ENCODE peak calls at places on chromosome 11, in four cellular contexts. One of them, this sample, is unnamed. For H3K36me3, the result is how much of the 10 kb centered on the place peaks cover.

GRCh38 chr11:11444027-11444799 is 91.2 kb upstream of the CSNK2A3 start:
- DNase-seq in ovary: no peak
- DNase-seq in stomach: no peak
- DNase-seq in transverse colon: no peak
- DNase-seq in this sample: no peak

GRCh38 chr11:34640050-34640971 is 19.4 kb downstream of the EHF start:
- DNase-seq in ovary: no peak
- DNase-seq in stomach: peak
- DNase-seq in transverse colon: peak
- DNase-seq in this sample: no peak

GRCh38 chr11:18285841-18286240 is 19.8 kb downstream of the SAA1 start:
- DNase-seq in ovary: no peak
- DNase-seq in stomach: no peak
- DNase-seq in transverse colon: no peak
- DNase-seq in this sample: no peak

GRCh38 chr11:113730887-113731726 is 25.0 kb upstream of the TMPRSS5 start:
- DNase-seq in ovary: peak
- DNase-seq in stomach: peak
- DNase-seq in transverse colon: peak
- DNase-seq in this sample: no peak

GRCh38 chr11:77147668-77148321 is 19.7 kb downstream of the MYO7A start:
- DNase-seq in ovary: no peak
- DNase-seq in stomach: peak
- DNase-seq in transverse colon: peak
- DNase-seq in this sample: no peak

GRCh38 chr11:10478066-10478465 is 23.0 kb downstream of the AMPD3 start:
- DNase-seq in ovary: no peak
- DNase-seq in stomach: no peak
- DNase-seq in transverse colon: no peak
- DNase-seq in this sample: no peak

GRCh38 chr11:104893876-104894275 is 4.4 kb downstream of the CASP12 start:
- DNase-seq in ovary: no peak
- DNase-seq in stomach: no peak
- DNase-seq in transverse colon: no peak
- DNase-seq in this sample: no peak

GRCh38 chr11:92653448-92653847 is 316.0 kb upstream of the MTNR1B start:
- DNase-seq in ovary: no peak
- DNase-seq in stomach: no peak
- DNase-seq in transverse colon: no peak
- DNase-seq in this sample: no peak

GRCh38 chr11:104657083-104657482 is 241.2 kb downstream of the CASP12 start:
- DNase-seq in ovary: no peak
- DNase-seq in stomach: no peak
- DNase-seq in transverse colon: no peak
- DNase-seq in this sample: no peak

GRCh38 chr11:554824-555499 is 5.6 kb downstream of the LMNTD2 start:
- DNase-seq in ovary: no peak
- DNase-seq in stomach: peak
- DNase-seq in transverse colon: peak
- DNase-seq in this sample: no peak

GRCh38 chr11:12664410-12664809 is 9.8 kb upstream of the TEAD1 start:
- DNase-seq in ovary: no peak
- DNase-seq in stomach: no peak
- DNase-seq in transverse colon: no peak
- DNase-seq in this sample: no peak

GRCh38 chr11:104668797-104669463 is 229.3 kb downstream of the CASP12 start:
- DNase-seq in ovary: no peak
- DNase-seq in stomach: no peak
- DNase-seq in transverse colon: no peak
- DNase-seq in this sample: no peak

GRCh38 chr11:101434241-101434640 is 149.6 kb downstream of the TRPC6 start:
- DNase-seq in ovary: no peak
- DNase-seq in stomach: no peak
- DNase-seq in transverse colon: no peak
- DNase-seq in this sample: no peak

GRCh38 chr11:59894616-59895015 is 16.0 kb downstream of the OOSP3 start:
- DNase-seq in ovary: no peak
- DNase-seq in stomach: no peak
- DNase-seq in transverse colon: no peak
- DNase-seq in this sample: no peak

GRCh38 chr11:70070736-70071135 is 7.4 kb upstream of the ANO1 start:
- DNase-seq in ovary: no peak
- DNase-seq in stomach: peak
- DNase-seq in transverse colon: no peak
- DNase-seq in this sample: peak

GRCh38 chr11:27705873-27706820 is 5.9 kb upstream of the BDNF start:
- DNase-seq in ovary: no peak
- DNase-seq in stomach: no peak
- DNase-seq in transverse colon: no peak
- DNase-seq in this sample: no peak

GRCh38 chr11:31968774-31969433 is 122.0 kb upstream of the RCN1 start:
- DNase-seq in ovary: no peak
- DNase-seq in stomach: no peak
- DNase-seq in transverse colon: no peak
- DNase-seq in this sample: no peak

GRCh38 chr11:66886671-66887221 is 29.9 kb downstream of the LRFN4 start:
- DNase-seq in ovary: peak
- DNase-seq in stomach: peak
- DNase-seq in transverse colon: no peak
- DNase-seq in this sample: no peak

GRCh38 chr11:27472398-27473016 is at the start of gene LGR4:
- DNase-seq in ovary: peak
- DNase-seq in stomach: peak
- DNase-seq in transverse colon: peak
- DNase-seq in this sample: peak

GRCh38 chr11:86938203-86938899 is 16.8 kb downstream of the FZD4 start:
- DNase-seq in ovary: no peak
- DNase-seq in stomach: no peak
- DNase-seq in transverse colon: no peak
- DNase-seq in this sample: no peak

GRCh38 chr11:86941871-86942208 is 13.4 kb downstream of the FZD4 start:
- DNase-seq in ovary: no peak
- DNase-seq in stomach: peak
- DNase-seq in transverse colon: no peak
- DNase-seq in this sample: no peak

GRCh38 chr11:86941077-86941870 is 13.9 kb downstream of the FZD4 start:
- DNase-seq in ovary: no peak
- DNase-seq in stomach: no peak
- DNase-seq in transverse colon: no peak
- DNase-seq in this sample: no peak

GRCh38 chr11:86938900-86939880 is 16.0 kb downstream of the FZD4 start:
- DNase-seq in ovary: no peak
- DNase-seq in stomach: no peak
- DNase-seq in transverse colon: no peak
- DNase-seq in this sample: no peak

DNA sequence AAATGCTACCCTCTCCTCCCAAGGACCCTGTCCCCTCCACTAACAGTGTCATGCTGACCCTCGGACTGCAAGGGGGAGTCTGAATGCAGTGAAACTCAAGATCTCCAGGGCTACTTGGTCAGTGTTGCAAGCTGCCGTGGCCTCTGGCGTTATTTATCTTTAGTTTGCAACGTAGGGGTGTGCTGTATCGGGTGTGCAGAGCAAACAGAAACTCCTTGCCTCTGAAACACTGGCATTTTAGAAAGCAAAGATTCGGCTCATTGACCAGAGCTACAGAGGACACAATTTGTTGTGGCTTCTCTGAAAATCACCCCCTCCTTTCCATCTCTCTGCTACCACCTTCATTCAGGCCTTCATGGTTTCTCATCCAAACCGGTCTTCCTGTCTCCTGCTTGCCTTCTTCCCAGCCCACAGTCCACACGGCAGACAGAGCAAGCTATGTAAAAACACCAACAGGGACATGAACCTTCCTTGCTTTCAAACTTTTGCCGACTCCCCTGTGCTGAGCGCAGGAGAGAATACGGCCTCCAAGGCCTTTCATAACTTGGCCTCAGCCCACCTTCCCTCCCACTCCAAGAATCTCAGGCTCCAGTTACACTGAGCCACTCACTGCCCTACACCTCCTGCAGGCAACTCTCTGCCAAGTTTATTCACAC is 14.9 kb downstream of the FZD4 start:
- DNase-seq in ovary: peak
- DNase-seq in stomach: peak
- DNase-seq in transverse colon: peak
- DNase-seq in this sample: peak
- H3K27ac ChIP-seq in ovary: peak
- H3K27ac ChIP-seq in stomach: peak
- H3K27ac ChIP-seq in transverse colon: peak
- H3K27ac ChIP-seq in this sample: peak

GRCh38 chr11:118956094-118956846 is at the start of gene UPK2:
- DNase-seq in ovary: peak
- DNase-seq in stomach: peak
- DNase-seq in transverse colon: peak
- DNase-seq in this sample: peak

GRCh38 chr11:118957549-118957948 is 1.5 kb downstream of the UPK2 start:
- DNase-seq in ovary: no peak
- DNase-seq in stomach: no peak
- DNase-seq in transverse colon: no peak
- DNase-seq in this sample: no peak

GRCh38 chr11:118957968-118958367 is 1.9 kb downstream of the UPK2 start:
- DNase-seq in ovary: no peak
- DNase-seq in stomach: no peak
- DNase-seq in transverse colon: no peak
- DNase-seq in this sample: no peak

GRCh38 chr11:118956847-118957469 is 860 bp downstream of the UPK2 start:
- DNase-seq in ovary: no peak
- DNase-seq in stomach: no peak
- DNase-seq in transverse colon: no peak
- DNase-seq in this sample: no peak

GRCh38 chr11:118953265-118953664 is 2.8 kb upstream of the UPK2 start:
- DNase-seq in ovary: no peak
- DNase-seq in stomach: no peak
- DNase-seq in transverse colon: no peak
- DNase-seq in this sample: no peak
- TF ChIP-seq EP300 in ovary: no peak
- TF ChIP-seq EP300 in stomach: no peak
- TF ChIP-seq EP300 in transverse colon: no peak
- TF ChIP-seq EP300 in this sample: no peak

GRCh38 chr11:68525930-68526329 is 65.4 kb downstream of the PPP6R3 start:
- DNase-seq in ovary: no peak
- DNase-seq in stomach: no peak
- DNase-seq in transverse colon: no peak
- DNase-seq in this sample: no peak
- H3K36me3 ChIP-seq in ovary: under half
- H3K36me3 ChIP-seq in stomach: half or more
- H3K36me3 ChIP-seq in transverse colon: under half
- H3K36me3 ChIP-seq in this sample: under half

GRCh38 chr11:65334696-65335295 is 1.1 kb downstream of the DPF2 start:
- DNase-seq in ovary: no peak
- DNase-seq in stomach: no peak
- DNase-seq in transverse colon: no peak
- DNase-seq in this sample: no peak

GRCh38 chr11:65338680-65339079 is 5.0 kb downstream of the DPF2 start:
- DNase-seq in ovary: no peak
- DNase-seq in stomach: no peak
- DNase-seq in transverse colon: no peak
- DNase-seq in this sample: no peak

GRCh38 chr11:65340226-65340625 is 6.6 kb downstream of the DPF2 start:
- DNase-seq in ovary: no peak
- DNase-seq in stomach: no peak
- DNase-seq in transverse colon: no peak
- DNase-seq in this sample: no peak
- H3K27ac ChIP-seq in ovary: no peak
- H3K27ac ChIP-seq in stomach: no peak
- H3K27ac ChIP-seq in transverse colon: no peak
- H3K27ac ChIP-seq in this sample: no peak

DNA sequence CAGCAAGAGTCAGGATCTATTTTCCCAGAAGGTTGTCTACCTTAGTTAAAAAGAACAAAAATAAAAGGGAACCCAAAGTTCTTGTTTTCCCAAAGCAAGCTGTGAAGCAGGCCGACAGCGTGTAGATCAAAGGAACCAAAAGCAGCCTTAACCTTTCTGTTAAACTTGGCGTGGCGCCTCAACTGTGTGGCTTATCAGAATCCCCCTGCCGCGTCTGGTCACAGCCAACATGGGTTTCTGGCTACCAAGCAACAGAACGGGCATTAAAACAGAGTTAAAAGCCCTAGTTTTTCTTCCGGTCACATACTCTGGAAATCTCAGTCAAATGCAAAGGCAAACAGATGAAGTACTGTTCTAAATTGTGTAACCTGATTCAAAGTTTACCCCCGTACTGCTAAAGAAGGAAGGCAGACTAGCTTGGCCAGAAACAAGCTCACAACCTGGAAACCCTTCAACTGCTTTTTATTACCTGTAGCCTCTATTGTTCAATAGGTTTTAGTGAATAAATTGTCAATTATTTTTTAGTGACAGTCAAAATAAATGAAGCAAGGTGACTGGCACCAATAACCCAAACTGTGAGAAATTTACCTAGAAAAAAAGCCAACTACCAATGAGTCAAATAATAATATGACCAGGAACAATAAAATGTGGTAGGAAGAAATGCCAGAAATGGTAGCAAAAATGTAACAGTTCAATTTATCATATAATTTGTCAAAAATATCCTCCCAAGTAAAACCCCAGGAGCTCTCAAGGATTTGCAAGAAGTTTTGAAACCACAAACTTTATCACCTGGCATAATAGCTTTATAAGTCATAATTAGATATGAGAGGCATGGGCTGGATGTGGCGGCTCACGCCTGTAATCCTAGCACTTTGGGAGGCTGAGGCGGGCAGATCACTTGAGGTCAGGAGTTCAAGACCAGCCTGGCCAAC is 21.4 kb downstream of the CHKA start:
- DNase-seq in ovary: peak
- DNase-seq in stomach: peak
- DNase-seq in transverse colon: peak
- DNase-seq in this sample: no peak
- TF ChIP-seq EP300 in ovary: no peak
- TF ChIP-seq EP300 in stomach: no peak
- TF ChIP-seq EP300 in transverse colon: no peak
- TF ChIP-seq EP300 in this sample: no peak

DNA sequence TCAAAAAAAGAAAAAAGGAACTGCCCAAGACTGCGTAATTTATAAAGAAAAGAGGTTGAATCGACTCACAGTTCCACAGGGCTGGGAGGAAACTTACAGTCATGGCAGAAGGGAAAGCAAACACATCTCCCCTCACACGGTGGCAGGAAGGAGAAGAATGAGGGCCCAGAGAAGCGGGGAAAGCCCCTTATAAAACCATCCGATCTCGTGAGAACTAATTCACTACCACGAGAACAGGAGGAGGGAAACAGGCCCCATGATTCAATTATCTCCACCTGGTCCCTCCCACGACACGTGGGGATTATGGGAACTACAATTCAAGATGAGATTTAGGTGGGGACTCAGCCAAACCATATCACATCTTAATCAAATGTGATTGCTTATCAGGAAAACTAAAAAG is 82.2 kb downstream of the BUD13 start:
- DNase-seq in ovary: no peak
- DNase-seq in stomach: no peak
- DNase-seq in transverse colon: no peak
- DNase-seq in this sample: peak
- H3K36me3 ChIP-seq in ovary: under half
- H3K36me3 ChIP-seq in stomach: under half
- H3K36me3 ChIP-seq in transverse colon: under half
- H3K36me3 ChIP-seq in this sample: under half

GRCh38 chr11:62850911-62851806 is 11.8 kb upstream of the WDR74 start:
- DNase-seq in ovary: no peak
- DNase-seq in stomach: no peak
- DNase-seq in transverse colon: no peak
- DNase-seq in this sample: no peak
- H3K27ac ChIP-seq in ovary: no peak
- H3K27ac ChIP-seq in stomach: no peak
- H3K27ac ChIP-seq in transverse colon: no peak
- H3K27ac ChIP-seq in this sample: no peak